ENCODE peak calls at places on chromosomes 13 and 19, in eight cellular contexts. Z is fibroblast of mammary gland; V is MCF 10A; N is GM10248; O is stimulated activated CD4-positive, alpha-beta T cell treated with anti-CD3 and anti-CD28 coated beads, TNF-alpha, amount 100 ng/mL, for 1 hour; B is left lung; Q is renal cortical epithelial cell; P is activated CD4-positive, alpha-beta T cell treated with anti-CD3 and anti-CD28 coated beads, Interleukin-2, amount 10 ng/mL, durations not matched to agents 7 days and 5 days. Y is an unnamed sample.

GRCh38 chr13:113138792-113139551 is 16.4 kb downstream of the F10 start:
- DNase-seq in Z (no peak), V (no peak), N (no peak), O (no peak), B (no peak), Q (no peak), P (no peak), Y (no peak)

GRCh38 chr19:2253106-2254051 is 2.8 kb downstream of the JSRP1 start:
- DNase-seq in Z (no peak), V (no peak), N (no peak), O (no peak), B (no peak), Q (no peak), P (peak), Y (no peak)

GRCh38 chr13:105774739-105775460 is 760.6 kb downstream of the EFNB2 start:
- DNase-seq in Z (no peak), V (no peak), N (no peak), O (no peak), B (no peak), Q (peak), P (no peak), Y (no peak)

GRCh38 chr13:86002921-86003488 is 203.8 kb upstream of the SLITRK6 start:
- DNase-seq in Z (no peak), V (no peak), N (no peak), O (no peak), B (no peak), Q (peak), P (no peak), Y (no peak)

GRCh38 chr13:39602277-39602613 is 748 bp downstream of the LHFPL6 start:
- DNase-seq in Z (peak), V (no peak), N (peak), O (no peak), B (no peak), Q (no peak), P (no peak), Y (no peak)

GRCh38 chr13:55244991-55245644 is 1895.6 kb upstream of the PRR20A start:
- DNase-seq in Z (peak), V (peak), N (no peak), O (no peak), B (no peak), Q (no peak), P (no peak), Y (peak)

GRCh38 chr19:4405977-4406376 is 3.5 kb downstream of the CHAF1A start:
- DNase-seq in Z (no peak), V (no peak), N (no peak), O (no peak), B (no peak), Q (no peak), P (no peak), Y (no peak)

GRCh38 chr19:952680-953500 is 27.1 kb downstream of the ARID3A start:
- DNase-seq in Z (no peak), V (no peak), N (no peak), O (no peak), B (peak), Q (no peak), P (peak), Y (no peak)

GRCh38 chr13:41137241-41137640 is 4.6 kb upstream of the KBTBD6 start:
- DNase-seq in Z (no peak), V (peak), N (no peak), O (no peak), B (no peak), Q (peak), P (no peak), Y (no peak)

GRCh38 chr19:40523322-40524047 is 53.2 kb upstream of the SHKBP1 start:
- DNase-seq in Z (peak), V (peak), N (peak), O (no peak), B (peak), Q (peak), P (peak), Y (peak)

GRCh38 chr19:56837492-56837891 is 3.0 kb downstream of the PEG3 start:
- DNase-seq in Z (peak), V (no peak), N (no peak), O (no peak), B (peak), Q (peak), P (no peak), Y (no peak)

GRCh38 chr13:81080911-81081454 is 740.1 kb upstream of the SPRY2 start:
- DNase-seq in Z (no peak), V (no peak), N (no peak), O (no peak), B (no peak), Q (no peak), P (no peak), Y (no peak)

GRCh38 chr13:48398450-48399095 is 14.3 kb downstream of the LPAR6 start:
- DNase-seq in Z (peak), V (peak), N (no peak), O (no peak), B (no peak), Q (peak), P (no peak), Y (no peak)

GRCh38 chr19:20165971-20166592 is 932 bp upstream of the ZNF486 start:
- DNase-seq in Z (no peak), V (no peak), N (no peak), O (no peak), B (no peak), Q (peak), P (no peak), Y (no peak)

GRCh38 chr19:55178781-55179569 is 1.1 kb downstream of the SYT5 start:
- DNase-seq in Z (peak), V (no peak), N (peak), O (peak), B (peak), Q (peak), P (peak), Y (peak)

GRCh38 chr13:37617162-37617561 is 18.6 kb upstream of the POSTN start:
- DNase-seq in Z (peak), V (peak), N (no peak), O (no peak), B (no peak), Q (peak), P (no peak), Y (no peak)

GRCh38 chr13:36298535-36299068 is 988 bp upstream of the CCDC169 start:
- DNase-seq in Z (no peak), V (no peak), N (no peak), O (no peak), B (no peak), Q (peak), P (no peak), Y (no peak)

GRCh38 chr19:10478903-10479384 is 24.2 kb downstream of the KEAP1 start:
- DNase-seq in Z (peak), V (peak), N (peak), O (peak), B (peak), Q (peak), P (peak), Y (no peak)

GRCh38 chr19:34084396-34085145 is 87.7 kb upstream of the LSM14A start:
- DNase-seq in Z (no peak), V (no peak), N (no peak), O (no peak), B (no peak), Q (no peak), P (no peak), Y (no peak)

GRCh38 chr19:28793391-28794168 is 419.4 kb downstream of the UQCRFS1 start:
- DNase-seq in Z (no peak), V (no peak), N (no peak), O (no peak), B (peak), Q (no peak), P (no peak), Y (no peak)

GRCh38 chr19:45499196-45500180 is 1.2 kb downstream of the PPM1N start:
- DNase-seq in Z (no peak), V (peak), N (peak), O (no peak), B (peak), Q (peak), P (peak), Y (peak)

GRCh38 chr19:16153582-16154336 is 10.3 kb downstream of the HSH2D start:
- DNase-seq in Z (no peak), V (no peak), N (no peak), O (no peak), B (no peak), Q (no peak), P (peak), Y (no peak)

GRCh38 chr19:4352701-4353121 is 9.3 kb downstream of the MPND start:
- DNase-seq in Z (peak), V (peak), N (peak), O (peak), B (no peak), Q (peak), P (peak), Y (no peak)

GRCh38 chr13:34340534-34340933 is 522.6 kb downstream of the RFC3 start:
- DNase-seq in Z (peak), V (peak), N (no peak), O (no peak), B (no peak), Q (peak), P (no peak), Y (no peak)

GRCh38 chr13:91296011-91296410 is 51.5 kb upstream of the MIR17HG start:
- DNase-seq in Z (no peak), V (no peak), N (no peak), O (no peak), B (no peak), Q (no peak), P (no peak), Y (no peak)

GRCh38 chr13:102195566-102196462 is 206.0 kb downstream of the FGF14 start:
- DNase-seq in Z (peak), V (no peak), N (no peak), O (no peak), B (no peak), Q (peak), P (no peak), Y (no peak)

GRCh38 chr13:52862358-52863206 is 14.1 kb upstream of the PCDH8 start:
- DNase-seq in Z (no peak), V (peak), N (peak), O (no peak), B (no peak), Q (peak), P (peak), Y (peak)

GRCh38 chr13:72403396-72404010 is 323.9 kb downstream of the MZT1 start:
- DNase-seq in Z (no peak), V (no peak), N (no peak), O (no peak), B (no peak), Q (no peak), P (no peak), Y (no peak)

GRCh38 chr19:13150919-13151604 is 851 bp downstream of the IER2 start:
- DNase-seq in Z (no peak), V (no peak), N (no peak), O (no peak), B (peak), Q (no peak), P (peak), Y (no peak)

GRCh38 chr19:2424686-2425621 is 2.4 kb downstream of the TIMM13 start:
- DNase-seq in Z (peak), V (no peak), N (no peak), O (no peak), B (peak), Q (peak), P (no peak), Y (no peak)

GRCh38 chr13:49563513-49563912 is 21.8 kb downstream of the RCBTB1 start:
- DNase-seq in Z (peak), V (peak), N (no peak), O (no peak), B (no peak), Q (peak), P (no peak), Y (no peak)

GRCh38 chr19:57719901-57720519 is 7.4 kb downstream of the ZNF671 start:
- DNase-seq in Z (no peak), V (no peak), N (no peak), O (no peak), B (no peak), Q (no peak), P (no peak), Y (no peak)

GRCh38 chr19:18420931-18421330 is 1.7 kb downstream of the SSBP4 start:
- DNase-seq in Z (no peak), V (no peak), N (no peak), O (no peak), B (no peak), Q (no peak), P (no peak), Y (no peak)

GRCh38 chr19:17803264-17803896 is 8.4 kb downstream of the B3GNT3 start:
- DNase-seq in Z (no peak), V (no peak), N (no peak), O (no peak), B (no peak), Q (no peak), P (peak), Y (no peak)

GRCh38 chr13:102289606-102290005 is 112.2 kb downstream of the FGF14 start:
- DNase-seq in Z (no peak), V (peak), N (no peak), O (no peak), B (no peak), Q (peak), P (no peak), Y (no peak)

GRCh38 chr13:41610426-41610825 is 153.1 kb downstream of the RGCC start:
- DNase-seq in Z (peak), V (peak), N (no peak), O (no peak), B (peak), Q (peak), P (no peak), Y (peak)

GRCh38 chr13:77740097-77740496 is 42.6 kb downstream of the SLAIN1 start:
- DNase-seq in Z (no peak), V (no peak), N (no peak), O (no peak), B (no peak), Q (no peak), P (no peak), Y (no peak)

GRCh38 chr13:84940801-84941200 is 858.4 kb downstream of the SLITRK6 start:
- DNase-seq in Z (no peak), V (no peak), N (no peak), O (no peak), B (no peak), Q (no peak), P (no peak), Y (no peak)

GRCh38 chr19:10290876-10291553 is 1.3 kb downstream of the ICAM5 start:
- DNase-seq in Z (no peak), V (peak), N (peak), O (no peak), B (peak), Q (no peak), P (peak), Y (no peak)

GRCh38 chr13:79870123-79870522 is 389.2 kb downstream of the NDFIP2 start:
- DNase-seq in Z (peak), V (no peak), N (no peak), O (no peak), B (no peak), Q (peak), P (no peak), Y (no peak)